ENCODE peak calls at places on chromosome 15, in seven cellular contexts. K, Y, B, A, U, R and W are unnamed samples. For H3K4me1, the result is how much of the 10 kb centered on the place peaks cover.

GRCh38 chr15:82849556-82850241 is 40.3 kb downstream of the WHAMM start:
- DNase-seq in U (peak), R (peak), B (peak), K (peak), Y (peak), A (peak), W (peak)

GRCh38 chr15:28930476-28931291 is 44.9 kb downstream of the APBA2 start:
- DNase-seq in B (no peak), Y (no peak), U (no peak), R (no peak), K (no peak), A (no peak), W (no peak)

GRCh38 chr15:71116942-71117341 is 1.7 kb downstream of the THSD4 start:
- DNase-seq in A (no peak), Y (no peak), R (no peak), U (no peak), B (no peak), K (no peak), W (no peak)

GRCh38 chr15:98941595-98942255 is 65.9 kb downstream of the PGPEP1L start:
- DNase-seq in Y (no peak), B (no peak), U (no peak), R (no peak), K (no peak), A (no peak), W (no peak)

GRCh38 chr15:71278989-71279756 is 163.9 kb downstream of the THSD4 start:
- DNase-seq in R (no peak), Y (no peak), A (peak), B (no peak), U (no peak), K (peak), W (peak)

GRCh38 chr15:58486062-58486461 is 54.3 kb downstream of the LIPC start:
- DNase-seq in R (no peak), Y (no peak), K (no peak), U (no peak), A (no peak), B (no peak), W (peak)

GRCh38 chr15:39934415-39935044 is 615 bp downstream of the EIF2AK4 start:
- DNase-seq in U (no peak), R (peak), B (no peak), Y (no peak), K (no peak), A (peak), W (no peak)

GRCh38 chr15:56215769-56216168 is 27.9 kb downstream of the RFX7 start:
- DNase-seq in Y (peak), B (no peak), R (no peak), U (no peak), K (peak), A (peak), W (no peak)

GRCh38 chr15:53978248-53978906 is at the start of gene UNC13C:
- DNase-seq in K (no peak), U (peak), Y (peak), R (peak), B (peak), A (no peak), W (no peak)

GRCh38 chr15:50298340-50298739 is 32.8 kb upstream of the HDC start:
- DNase-seq in U (no peak), K (peak), A (no peak), Y (no peak), B (no peak), R (no peak), W (no peak)

GRCh38 chr15:87671289-87671688 is 585.2 kb downstream of the NTRK3 start:
- DNase-seq in Y (no peak), R (no peak), U (no peak), B (no peak), A (no peak), K (no peak), W (no peak)

GRCh38 chr15:66617137-66618090 is 51.6 kb upstream of the LCTL start:
- DNase-seq in A (peak), U (no peak), R (no peak), B (no peak), K (peak), Y (no peak), W (no peak)

GRCh38 chr15:64993290-64993689 is 3.6 kb upstream of the SPG21 start:
- DNase-seq in R (no peak), B (no peak), Y (no peak), A (no peak), U (no peak), K (no peak), W (no peak)

GRCh38 chr15:84816694-84817460 is at the start of gene ALPK3:
- DNase-seq in B (peak), K (no peak), A (peak), Y (peak), R (peak), U (no peak), W (peak)

GRCh38 chr15:77097317-77097721 is 26.4 kb upstream of the TSPAN3 start:
- DNase-seq in U (no peak), K (no peak), R (no peak), Y (no peak), B (no peak), A (no peak), W (peak)

GRCh38 chr15:64651573-64652260 is 123.7 kb downstream of the RBPMS2 start:
- DNase-seq in K (peak), R (no peak), A (peak), Y (peak), B (peak), U (peak), W (peak)

GRCh38 chr15:67093146-67093874 is 27.9 kb downstream of the SMAD3 start:
- DNase-seq in B (no peak), A (no peak), Y (no peak), K (no peak), R (no peak), U (no peak), W (no peak)

GRCh38 chr15:100918690-100919480 is at the start of gene LRRK1:
- DNase-seq in A (peak), B (no peak), Y (peak), U (no peak), R (no peak), K (peak), W (peak)
- H3K27ac ChIP-seq in A (no peak), B (no peak), Y (no peak), U (no peak), R (no peak), K (peak), W (no peak)

GRCh38 chr15:62413147-62413546 is 248.1 kb upstream of the C2CD4B start:
- DNase-seq in K (no peak), B (no peak), Y (no peak), U (no peak), R (no peak), A (no peak), W (no peak)
- H3K4me1 ChIP-seq in K (under half), B (under half), Y (under half), U (under half), R (under half), A (under half), W (under half)

GRCh38 chr15:62244762-62245161 is 79.7 kb upstream of the C2CD4B start:
- DNase-seq in U (no peak), B (peak), K (no peak), R (no peak), Y (peak), A (no peak), W (no peak)
- H3K18ac ChIP-seq in U (no peak), B (no peak), K (no peak), R (no peak), Y (no peak), A (no peak), W (no peak)

GRCh38 chr15:63063164-63063756 is 20.7 kb downstream of the TPM1 start:
- DNase-seq in K (no peak), U (no peak), Y (no peak), R (no peak), A (no peak), B (no peak), W (no peak)
- H3K27ac ChIP-seq in K (no peak), U (no peak), Y (no peak), R (no peak), A (peak), B (no peak), W (no peak)